ENCODE peak calls at places on chromosomes 3 and 15, in five cellular contexts. J is IMR-90, W is dorsolateral prefrontal cortex, N is NB4, Q is kidney epithelial cell. I is an unnamed sample.

GRCh38 chr15:52008698-52009434 is 10.2 kb upstream of the MAPK6 start:
- DNase-seq in J (no peak), W (no peak), N (no peak), Q (no peak), I (no peak)

GRCh38 chr3:69505770-69506407 is 120.0 kb upstream of the FRMD4B start:
- DNase-seq in J (no peak), W (no peak), N (no peak), Q (no peak), I (no peak)

GRCh38 chr15:39285066-39285465 is 295.8 kb upstream of the THBS1 start:
- DNase-seq in J (peak), W (no peak), N (no peak), Q (no peak), I (no peak)

GRCh38 chr3:119579366-119580147 is at the start of gene ADPRH:
- DNase-seq in J (peak), W (no peak), N (peak), Q (peak), I (peak)

GRCh38 chr3:189236352-189236751 is 64.6 kb downstream of the TPRG1 start:
- DNase-seq in J (no peak), W (no peak), N (no peak), Q (no peak), I (no peak)

GRCh38 chr3:69273895-69274294 is 112.0 kb downstream of the FRMD4B start:
- DNase-seq in J (no peak), W (no peak), N (no peak), Q (no peak), I (peak)

GRCh38 chr15:86329311-86330013 is 249.8 kb downstream of the AGBL1 start:
- DNase-seq in J (no peak), W (no peak), N (no peak), Q (no peak), I (peak)

GRCh38 chr3:183464480-183464879 is 36.1 kb upstream of the MCF2L2 start:
- DNase-seq in J (no peak), W (no peak), N (no peak), Q (no peak), I (no peak)

GRCh38 chr3:66675383-66675782 is 174.6 kb upstream of the LRIG1 start:
- DNase-seq in J (peak), W (no peak), N (no peak), Q (no peak), I (peak)

GRCh38 chr3:106176734-106177133 is 307.9 kb upstream of the CBLB start:
- DNase-seq in J (peak), W (no peak), N (peak), Q (no peak), I (no peak)

GRCh38 chr3:13644341-13645082 is 95.6 kb downstream of the FBLN2 start:
- DNase-seq in J (peak), W (no peak), N (no peak), Q (no peak), I (peak)

GRCh38 chr15:73108676-73109075 is 56.4 kb downstream of the NEO1 start:
- DNase-seq in J (no peak), W (no peak), N (no peak), Q (no peak), I (no peak)

GRCh38 chr3:187193181-187193580 is 4.1 kb upstream of the RTP1 start:
- DNase-seq in J (no peak), W (no peak), N (no peak), Q (no peak), I (no peak)

GRCh38 chr3:111910806-111911205 is 51.7 kb downstream of the PHLDB2 start:
- DNase-seq in J (peak), W (peak), N (no peak), Q (no peak), I (no peak)

GRCh38 chr3:55690161-55690560 is 203.1 kb upstream of the WNT5A start:
- DNase-seq in J (peak), W (no peak), N (no peak), Q (no peak), I (no peak)

GRCh38 chr15:38885001-38885400 is 320.4 kb upstream of the RASGRP1 start:
- DNase-seq in J (peak), W (no peak), N (no peak), Q (no peak), I (no peak)

GRCh38 chr15:98085003-98085639 is 124.6 kb downstream of the ARRDC4 start:
- DNase-seq in J (peak), W (peak), N (peak), Q (peak), I (peak)

GRCh38 chr3:65439641-65440040 is 599.1 kb downstream of the MAGI1 start:
- DNase-seq in J (peak), W (peak), N (peak), Q (peak), I (peak)

GRCh38 chr3:18527691-18528090 is 102.6 kb upstream of the SATB1 start:
- DNase-seq in J (no peak), W (no peak), N (no peak), Q (no peak), I (no peak)

GRCh38 chr3:155149494-155149893 is 69.4 kb downstream of the MME start:
- DNase-seq in J (no peak), W (no peak), N (no peak), Q (no peak), I (no peak)

GRCh38 chr3:63582943-63583500 is 69.5 kb upstream of the SNTN start:
- DNase-seq in J (no peak), W (no peak), N (no peak), Q (no peak), I (no peak)

GRCh38 chr15:71708741-71709140 is 101.6 kb upstream of the NR2E3 start:
- DNase-seq in J (peak), W (no peak), N (no peak), Q (no peak), I (no peak)

GRCh38 chr3:53707222-53707621 is 139.0 kb downstream of the CHDH start:
- DNase-seq in J (no peak), W (no peak), N (no peak), Q (no peak), I (no peak)

GRCh38 chr3:14839236-14839635 is 20.5 kb downstream of the FGD5 start:
- DNase-seq in J (no peak), W (no peak), N (no peak), Q (no peak), I (no peak)

GRCh38 chr3:196127308-196128040 is 45.6 kb upstream of the TFRC start:
- DNase-seq in J (no peak), W (no peak), N (no peak), Q (no peak), I (peak)

GRCh38 chr3:157176108-157176507 is 16.2 kb upstream of the CCNL1 start:
- DNase-seq in J (peak), W (no peak), N (no peak), Q (no peak), I (no peak)

GRCh38 chr3:53161345-53161819 is 373 bp downstream of the PRKCD start:
- DNase-seq in J (no peak), W (no peak), N (peak), Q (no peak), I (no peak)

GRCh38 chr3:71389911-71390573 is 193.5 kb downstream of the FOXP1 start:
- DNase-seq in J (peak), W (peak), N (no peak), Q (peak), I (peak)
- H3K4me3 ChIP-seq in J (no peak), W (peak), N (no peak), Q (no peak), I (no peak)

GRCh38 chr3:5800965-5801364 is 613.5 kb downstream of the EDEM1 start:
- DNase-seq in J (no peak), W (no peak), N (no peak), Q (no peak), I (no peak)

GRCh38 chr3:5798809-5799208 is 611.3 kb downstream of the EDEM1 start:
- DNase-seq in J (no peak), W (no peak), N (no peak), Q (no peak), I (peak)

GRCh38 chr3:5796541-5796940 is 609.0 kb downstream of the EDEM1 start:
- DNase-seq in J (no peak), W (no peak), N (no peak), Q (no peak), I (no peak)

GRCh38 chr3:5799421-5799820 is 611.9 kb downstream of the EDEM1 start:
- DNase-seq in J (no peak), W (no peak), N (no peak), Q (no peak), I (no peak)
- TF ChIP-seq CTCF in J (no peak), W (no peak), N (no peak), Q (peak), I (no peak)

GRCh38 chr3:133620066-133620784 is 41.5 kb downstream of the TOPBP1 start:
- DNase-seq in J (no peak), W (no peak), N (no peak), Q (no peak), I (no peak)
- H3K4me3 ChIP-seq in J (no peak), W (no peak), N (no peak), Q (no peak), I (no peak)

DNA sequence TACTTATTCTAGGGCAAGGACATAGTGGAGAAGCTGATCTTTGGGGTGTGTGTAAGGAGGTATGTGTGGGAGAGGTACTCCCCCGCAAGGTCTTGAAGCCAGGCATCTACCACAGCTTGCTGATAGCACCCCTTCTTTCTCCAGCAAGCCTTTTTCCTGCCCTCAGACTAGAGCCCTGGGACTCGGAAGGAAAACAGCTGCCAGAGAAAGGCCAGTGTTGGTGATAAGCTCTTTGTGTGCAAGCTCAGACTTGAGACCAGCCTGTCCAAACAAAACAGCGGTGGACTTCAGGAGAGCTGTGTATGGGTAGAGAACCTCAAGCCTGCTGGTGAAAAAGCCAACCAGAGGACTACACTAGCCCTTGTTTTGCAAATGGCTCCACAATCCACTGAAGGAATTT is 1028.6 kb downstream of the MCTP2 start:
- DNase-seq in J (no peak), W (no peak), N (peak), Q (no peak), I (peak)
- TF ChIP-seq CTCF in J (no peak), W (no peak), N (no peak), Q (no peak), I (no peak)

GRCh38 chr15:70324001-70324974 is 226.6 kb upstream of the TLE3 start:
- DNase-seq in J (peak), W (no peak), N (no peak), Q (no peak), I (peak)

GRCh38 chr15:70323111-70323851 is 225.6 kb upstream of the TLE3 start:
- DNase-seq in J (no peak), W (no peak), N (peak), Q (no peak), I (no peak)

GRCh38 chr15:70329179-70329578 is 231.5 kb upstream of the TLE3 start:
- DNase-seq in J (no peak), W (no peak), N (no peak), Q (no peak), I (no peak)

GRCh38 chr15:70327328-70328136 is 229.8 kb upstream of the TLE3 start:
- DNase-seq in J (peak), W (no peak), N (peak), Q (peak), I (no peak)

DNA sequence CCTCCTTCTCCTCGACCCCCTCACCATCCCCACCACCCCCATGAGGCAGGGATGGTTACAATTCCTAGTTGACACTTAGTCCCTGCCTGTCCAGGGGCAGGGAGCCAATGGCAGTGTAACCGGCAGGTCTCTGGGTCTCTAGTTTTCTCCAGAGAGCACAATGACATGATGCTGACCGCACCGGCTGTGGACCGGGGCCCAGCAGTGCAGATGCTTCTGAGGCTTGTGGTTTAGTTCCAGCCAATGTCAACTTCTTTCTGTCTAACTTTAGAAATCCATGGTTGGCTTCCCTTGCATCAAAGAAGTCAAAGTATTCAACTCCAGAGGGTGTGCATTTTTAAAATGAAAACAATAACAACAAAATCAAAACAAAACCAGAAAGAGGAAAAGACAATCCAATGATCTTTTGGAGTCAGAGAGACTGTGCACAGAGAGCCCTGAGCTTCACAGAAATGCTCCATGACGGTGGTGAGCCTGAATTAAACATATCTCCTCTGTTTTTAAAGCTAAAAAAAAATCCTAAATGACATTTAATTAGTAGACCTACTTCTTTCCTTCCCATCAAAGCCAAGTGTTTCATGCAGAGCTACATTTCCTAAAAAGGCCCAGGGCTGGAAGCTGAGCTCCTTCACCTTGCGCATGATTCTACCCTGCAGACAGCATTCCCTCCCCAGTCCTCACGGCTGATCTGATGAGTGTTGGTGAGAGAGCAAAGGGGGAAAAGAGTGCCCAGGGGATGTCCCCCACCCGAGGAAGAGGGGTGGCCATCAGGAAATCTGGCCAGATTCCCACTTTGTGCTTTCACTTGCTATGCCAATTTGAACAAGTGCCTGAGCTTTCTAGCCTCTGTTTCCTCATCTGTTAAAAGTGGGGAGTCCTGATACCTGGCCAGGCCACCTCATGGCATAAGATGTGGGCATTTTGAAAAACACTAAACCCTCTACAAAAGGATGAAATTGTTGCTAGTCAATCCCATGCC is 230.7 kb upstream of the TLE3 start:
- DNase-seq in J (peak), W (peak), N (peak), Q (peak), I (no peak)
- H3K4me3 ChIP-seq in J (no peak), W (no peak), N (no peak), Q (no peak), I (no peak)

DNA sequence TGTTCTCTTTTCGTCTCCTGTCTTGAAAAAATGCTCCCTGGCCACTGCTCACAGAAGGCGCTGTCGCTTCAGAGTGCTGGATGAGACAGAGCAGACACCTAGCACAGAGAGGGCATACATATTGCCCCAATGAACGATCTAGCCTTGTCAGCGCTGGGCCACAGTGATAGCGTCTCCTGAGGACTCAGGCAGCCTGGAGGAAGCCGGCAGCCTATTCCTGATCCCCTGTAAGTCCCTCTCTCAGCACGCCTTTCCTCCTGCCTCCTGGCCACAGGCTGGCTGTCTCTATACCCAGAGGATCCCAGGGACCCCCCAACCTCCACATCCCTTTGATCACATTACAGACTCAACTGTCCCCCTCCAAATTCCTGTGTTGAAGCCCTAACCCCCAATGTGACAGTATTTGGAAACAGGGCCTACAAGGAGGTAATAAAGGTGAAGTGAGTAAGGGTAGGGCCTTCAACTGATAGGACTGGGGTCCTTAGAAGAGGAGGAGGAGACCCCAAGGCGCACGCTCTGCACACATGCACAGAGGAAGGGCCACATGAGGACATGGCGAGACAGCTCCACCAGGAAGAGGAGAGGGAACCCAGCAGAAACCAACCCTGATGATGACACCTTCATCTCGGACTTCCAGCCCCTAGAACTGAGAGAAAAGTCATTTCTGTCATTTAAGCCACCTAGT is 7.5 kb downstream of the PLA2G4F start:
- DNase-seq in J (no peak), W (no peak), N (no peak), Q (no peak), I (no peak)
- TF ChIP-seq CTCF in J (no peak), W (no peak), N (no peak), Q (no peak), I (no peak)

GRCh38 chr15:68330911-68331310 is 53.4 kb downstream of the FEM1B start:
- DNase-seq in J (no peak), W (peak), N (no peak), Q (no peak), I (no peak)

GRCh38 chr15:68328485-68328884 is 50.9 kb downstream of the FEM1B start:
- DNase-seq in J (no peak), W (no peak), N (no peak), Q (no peak), I (no peak)

GRCh38 chr15:68333775-68334470 is 56.4 kb downstream of the FEM1B start:
- DNase-seq in J (peak), W (no peak), N (peak), Q (no peak), I (peak)

GRCh38 chr15:68332266-68332665 is 54.7 kb downstream of the FEM1B start:
- DNase-seq in J (no peak), W (no peak), N (no peak), Q (no peak), I (no peak)

GRCh38 chr15:68330461-68330860 is 52.9 kb downstream of the FEM1B start:
- DNase-seq in J (no peak), W (no peak), N (no peak), Q (no peak), I (no peak)
- H3K4me3 ChIP-seq in J (no peak), W (no peak), N (no peak), Q (no peak), I (no peak)

GRCh38 chr15:80489030-80489594 is 84.9 kb downstream of the ARNT2 start:
- DNase-seq in J (peak), W (no peak), N (no peak), Q (no peak), I (peak)
- TF ChIP-seq CTCF in J (no peak), W (no peak), N (no peak), Q (no peak), I (no peak)

GRCh38 chr15:81292516-81293001 is 31.4 kb downstream of the STARD5 start:
- DNase-seq in J (no peak), W (no peak), N (no peak), Q (no peak), I (no peak)
- H3K4me3 ChIP-seq in J (no peak), W (no peak), N (no peak), Q (no peak), I (no peak)